ENCODE peak calls at places on chromosomes 7 and 10, in ten cellular contexts. B is fibroblast of the aortic adventitia, U is GM13977, T is GM12865, A is IMR-90, R is GM10248, E is WTC11, O is body of pancreas, G is WERI-Rb-1, C is bronchial epithelial cell. V is an unnamed sample.

GRCh38 chr7:6658618-6659345 is 21.7 kb downstream of the ZNF316 start:
- DNase-seq in A (no peak), R (peak; percentile 15), U (no peak), T (no peak), B (no peak), G (no peak), E (peak; percentile 11), C (no peak), O (no peak), V (no peak)

GRCh38 chr7:461453-462172 is 58.0 kb downstream of the PDGFA start:
- DNase-seq in O (peak; percentile 5), B (no peak), U (no peak), E (no peak), R (no peak), C (no peak), G (no peak), A (no peak), T (no peak), V (no peak)

GRCh38 chr10:26157734-26158133 is 58.8 kb upstream of the GAD2 start:
- DNase-seq in O (no peak), C (no peak), A (no peak), R (no peak), U (no peak), B (no peak), G (peak; percentile 6), E (peak; percentile 25), T (no peak), V (peak; percentile 8)

GRCh38 chr7:31122649-31123058 is 70.5 kb downstream of the ADCYAP1R1 start:
- DNase-seq in E (peak; percentile 78), R (peak; percentile 54), G (peak; percentile 75), A (peak; percentile 90), T (peak; percentile 69), O (peak; percentile 76), C (peak; percentile 83), B (peak; percentile 96), U (peak; percentile 57), V (peak; percentile 82)

GRCh38 chr10:62050941-62051433 is 149.5 kb downstream of the ARID5B start:
- DNase-seq in T (peak; percentile 87), U (peak; percentile 32), A (peak; percentile 96), R (peak; percentile 47), B (peak; percentile 92), G (no peak), C (peak; percentile 95), O (peak; percentile 16), E (no peak), V (peak; percentile 61)

GRCh38 chr7:107152011-107152410 is 16.8 kb upstream of the HBP1 start:
- DNase-seq in E (no peak), B (peak; percentile 24), T (no peak), A (peak; percentile 74), R (no peak), C (peak; percentile 79), O (no peak), U (no peak), G (no peak), V (no peak)

GRCh38 chr7:96786998-96787395 is 77.4 kb upstream of the SEM1 start:
- DNase-seq in B (no peak), O (no peak), C (no peak), T (no peak), G (no peak), R (no peak), A (no peak), E (peak; percentile 19), U (no peak), V (no peak)

GRCh38 chr10:70234668-70235447 is 1.6 kb upstream of the PPA1 start:
- DNase-seq in B (peak; percentile 91), R (no peak), E (no peak), T (no peak), O (no peak), U (no peak), A (peak; percentile 84), C (no peak), G (no peak), V (no peak)

GRCh38 chr7:815284-816216 is 16.7 kb upstream of the SUN1 start:
- DNase-seq in C (no peak), R (peak; percentile 41), A (no peak), B (no peak), T (peak; percentile 43), O (peak; percentile 52), G (peak; percentile 72), U (peak; percentile 45), E (peak; percentile 91), V (peak; percentile 70)

GRCh38 chr7:111820117-111820516 is 257.8 kb upstream of the IMMP2L start:
- DNase-seq in E (no peak), B (no peak), T (no peak), R (no peak), U (no peak), C (no peak), G (no peak), A (no peak), O (no peak), V (no peak)

GRCh38 chr10:95508730-95509129 is 52.4 kb downstream of the SORBS1 start:
- DNase-seq in E (no peak), A (peak; percentile 21), G (no peak), O (no peak), U (no peak), R (no peak), C (no peak), B (peak; percentile 29), T (no peak), V (no peak)

GRCh38 chr7:55241958-55242357 is 123.2 kb upstream of the LANCL2 start:
- DNase-seq in E (no peak), C (no peak), A (no peak), T (no peak), G (no peak), R (no peak), B (no peak), O (no peak), U (no peak), V (no peak)

GRCh38 chr10:31773749-31774148 is 154.9 kb downstream of the ARHGAP12 start:
- DNase-seq in T (no peak), C (no peak), R (no peak), A (no peak), O (no peak), G (no peak), B (no peak), U (no peak), E (no peak), V (no peak)

GRCh38 chr7:118496138-118496644 is 271.7 kb downstream of the ANKRD7 start:
- DNase-seq in E (no peak), C (no peak), G (no peak), O (no peak), U (no peak), T (no peak), B (no peak), R (no peak), A (no peak), V (no peak)

GRCh38 chr10:11861341-11861740 is 38.2 kb downstream of the PROSER2 start:
- DNase-seq in O (no peak), T (no peak), B (no peak), E (no peak), G (no peak), C (no peak), R (no peak), U (no peak), A (no peak), V (no peak)

DNA sequence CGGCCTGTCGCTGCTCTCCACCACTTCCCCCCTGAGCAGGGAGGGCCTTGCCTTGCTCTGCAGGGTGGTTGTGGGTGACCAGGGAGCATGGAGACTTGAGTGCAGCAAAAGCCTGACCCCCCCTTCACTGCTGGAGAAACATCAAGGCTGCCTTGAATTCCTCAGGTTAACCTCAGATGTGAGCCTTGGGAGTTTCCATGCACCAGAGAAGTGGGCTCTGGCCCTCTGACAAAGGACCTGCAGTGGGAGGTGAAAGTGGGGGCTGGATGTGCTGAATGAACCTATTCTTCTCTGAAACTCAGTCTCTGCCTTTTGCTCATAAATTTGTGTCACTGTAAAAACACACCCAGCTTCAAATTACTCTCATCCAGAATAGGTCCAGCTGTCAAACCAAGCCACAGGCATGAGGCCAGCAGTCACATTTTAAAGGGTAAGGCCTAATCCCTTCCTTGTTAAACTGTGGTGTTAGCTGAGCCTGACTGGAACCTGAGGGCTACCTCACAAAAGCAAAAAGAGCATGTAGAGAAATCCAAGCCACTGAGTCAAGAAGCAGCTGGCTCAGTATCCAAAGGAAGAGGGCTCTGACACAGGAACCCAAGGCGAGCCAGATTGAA is 356.8 kb downstream of the CCSER2 start:
- DNase-seq in B (no peak), G (no peak), E (no peak), C (no peak), O (no peak), A (no peak), T (no peak), R (no peak), U (no peak), V (no peak)
- TF ChIP-seq CTCF in B (no peak), G (no peak), E (no peak), C (no peak), O (no peak), A (no peak), T (no peak), R (no peak), U (no peak), V (no peak)

GRCh38 chr7:39105720-39106119 is 128.0 kb downstream of the POU6F2 start:
- DNase-seq in O (no peak), E (no peak), C (no peak), U (no peak), R (no peak), A (no peak), B (no peak), G (no peak), T (no peak), V (no peak)
- TF ChIP-seq CTCF in O (no peak), E (no peak), C (no peak), U (no peak), R (no peak), A (no peak), B (no peak), G (no peak), T (no peak), V (no peak)

DNA sequence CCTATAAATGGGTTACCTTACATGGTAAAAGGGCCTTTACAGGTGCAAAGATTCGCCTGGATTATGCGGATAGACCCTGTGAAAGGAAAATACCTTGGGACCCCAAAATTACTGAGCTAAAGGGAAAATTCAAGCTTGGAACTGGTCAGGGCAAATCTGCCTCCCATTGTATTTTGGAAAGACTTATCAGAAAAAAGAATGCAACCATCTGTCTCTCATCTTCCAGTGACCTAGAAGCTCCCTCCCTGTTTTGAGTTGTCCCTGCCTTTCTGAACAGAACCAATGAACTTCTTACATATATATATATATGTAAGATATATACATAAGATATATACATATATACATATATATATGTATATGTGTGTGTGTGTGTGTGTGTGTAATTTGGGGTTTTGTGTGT is 583.8 kb downstream of the CALN1 start:
- DNase-seq in E (no peak), T (no peak), B (no peak), U (no peak), A (no peak), O (no peak), R (no peak), G (no peak), C (no peak), V (no peak)
- TF ChIP-seq CTCF in E (no peak), T (no peak), B (no peak), U (no peak), A (no peak), O (no peak), R (no peak), G (no peak), C (no peak), V (no peak)

DNA sequence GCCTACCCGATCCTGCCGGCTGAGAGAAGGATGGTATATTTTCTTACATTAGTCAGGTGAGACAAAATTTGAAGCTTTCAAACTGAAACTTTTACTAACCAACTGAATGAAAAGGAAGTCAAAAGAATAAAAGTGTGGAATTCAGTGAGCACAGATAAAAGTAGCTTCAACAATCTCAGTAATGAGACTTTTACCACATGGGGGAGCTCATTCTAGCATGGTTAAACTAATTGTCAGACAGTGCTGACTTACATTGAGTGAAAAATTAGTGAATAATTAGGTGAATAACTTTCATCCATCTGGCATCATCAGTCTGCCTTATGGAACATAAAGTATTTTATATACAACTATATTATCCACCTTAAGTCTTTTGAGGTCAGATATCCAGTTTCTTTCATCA is 8.4 kb downstream of the FAM237B start:
- DNase-seq in O (no peak), U (no peak), R (no peak), T (peak; percentile 18), E (no peak), G (no peak), B (peak; percentile 25), C (peak; percentile 37), A (no peak), V (no peak)
- TF ChIP-seq CTCF in O (peak; percentile 8), U (peak; percentile 45), R (peak; percentile 17), T (peak; percentile 15), E (no peak), G (peak; percentile 5), B (peak; percentile 25), C (peak; percentile 27), A (peak; percentile 28), V (no peak)

V was measured in Calu3.